ENCODE peak calls at places on chromosomes 11 and 22, in seven cellular contexts. L is activated effector memory CD4-positive, alpha-beta T cell treated with anti-CD3 and anti-CD28 coated beads, Interleukin-2, amount 50 U/mL, for 16 hours; B is GM04504; A is stimulated activated naive B cell treated with anti-CD40 and anti-IgM and Interleukin-4, amounts not matched to agents 10 μg/mL and 1 μg/mL and 100 μg/mL, for 72 hours; K is esophagus squamous epithelium; S is A172; F is iris pigment epithelial cell. E is an unnamed sample.
A peak's percentile ranks its signal among the peaks of the same experiment; 100 is the strongest.

GRCh38 chr11:9158898-9159391 is 67.5 kb upstream of the SCUBE2 start:
- DNase-seq in F (peak; percentile 76), A (no peak), B (peak; percentile 19), L (no peak), K (no peak), S (no peak), E (peak; percentile 83)

GRCh38 chr11:15901046-15901445 is 455.3 kb downstream of the SOX6 start:
- DNase-seq in K (no peak), F (no peak), L (peak; percentile 16), S (no peak), A (no peak), B (no peak), E (no peak)

GRCh38 chr22:37147186-37147990 is 2.3 kb downstream of the IL2RB start:
- DNase-seq in B (no peak), L (peak; percentile 77), A (no peak), S (no peak), K (no peak), F (no peak), E (no peak)

GRCh38 chr11:129503646-129504045 is 128.0 kb downstream of the BARX2 start:
- DNase-seq in S (no peak), K (no peak), F (no peak), L (no peak), A (no peak), B (no peak), E (no peak)

GRCh38 chr11:69817265-69818236 is 1.7 kb downstream of the FGF3 start:
- DNase-seq in S (peak; percentile 6), A (no peak), L (no peak), B (no peak), F (peak; percentile 24), K (no peak), E (no peak)

GRCh38 chr11:47573321-47573720 is 5.4 kb downstream of the KBTBD4 start:
- DNase-seq in S (no peak), F (no peak), L (no peak), A (no peak), K (no peak), B (no peak), E (no peak)

GRCh38 chr11:124753207-124753606 is 1.2 kb upstream of the VSIG2 start:
- DNase-seq in A (no peak), L (no peak), K (no peak), B (no peak), F (no peak), S (no peak), E (no peak)

GRCh38 chr11:17713851-17714250 is 5.5 kb upstream of the MYOD1 start:
- DNase-seq in F (no peak), L (no peak), K (no peak), A (no peak), S (no peak), B (no peak), E (no peak)

GRCh38 chr22:43848366-43849171 is 13.7 kb downstream of the SULT4A1 start:
- DNase-seq in F (peak; percentile 39), S (no peak), L (peak; percentile 56), K (no peak), A (no peak), B (peak; percentile 11), E (peak; percentile 25)

GRCh38 chr11:59938718-59939117 is 486 bp downstream of the OOSP1 start:
- DNase-seq in K (no peak), F (no peak), A (no peak), L (no peak), B (no peak), S (no peak), E (no peak)

GRCh38 chr11:41051919-41052630 is 407.4 kb downstream of the LRRC4C start:
- DNase-seq in A (no peak), L (no peak), K (no peak), B (no peak), S (no peak), F (no peak), E (no peak)

GRCh38 chr11:46529928-46530574 is 63.8 kb downstream of the AMBRA1 start:
- DNase-seq in S (no peak), A (no peak), F (no peak), L (no peak), B (no peak), K (no peak), E (no peak)

E was measured in RKO.